ENCODE peak calls at places on chromosome 15, in seven cellular contexts. One of them, this sample, is unnamed.

GRCh38 chr15:67125589-67126502 is 60.4 kb downstream of the SMAD3 start:
- DNase-seq in right atrium auricular region: peak
- DNase-seq in IMR-90: peak
- DNase-seq in tibial artery: peak
- DNase-seq in adrenal gland: peak
- DNase-seq in hepatocyte: peak
- DNase-seq in esophagus muscularis mucosa: peak
- DNase-seq in this sample: no peak

GRCh38 chr15:81273200-81273599 is 50.7 kb downstream of the STARD5 start:
- DNase-seq in hepatocyte: no peak
- DNase-seq in adrenal gland: no peak
- DNase-seq in esophagus muscularis mucosa: peak
- DNase-seq in right atrium auricular region: no peak
- DNase-seq in tibial artery: no peak
- DNase-seq in IMR-90: no peak
- DNase-seq in this sample: no peak

GRCh38 chr15:31047437-31047836 is 54.1 kb downstream of the TRPM1 start:
- DNase-seq in hepatocyte: no peak
- DNase-seq in esophagus muscularis mucosa: no peak
- DNase-seq in right atrium auricular region: no peak
- DNase-seq in adrenal gland: no peak
- DNase-seq in IMR-90: no peak
- DNase-seq in tibial artery: no peak
- DNase-seq in this sample: no peak

GRCh38 chr15:91889143-91889815 is 35.8 kb downstream of the SLCO3A1 start:
- DNase-seq in hepatocyte: no peak
- DNase-seq in IMR-90: no peak
- DNase-seq in right atrium auricular region: no peak
- DNase-seq in adrenal gland: no peak
- DNase-seq in tibial artery: no peak
- DNase-seq in esophagus muscularis mucosa: no peak
- DNase-seq in this sample: no peak

GRCh38 chr15:63306480-63307073 is 29.2 kb downstream of the APH1B start:
- DNase-seq in hepatocyte: no peak
- DNase-seq in right atrium auricular region: no peak
- DNase-seq in esophagus muscularis mucosa: no peak
- DNase-seq in tibial artery: no peak
- DNase-seq in IMR-90: no peak
- DNase-seq in adrenal gland: no peak
- DNase-seq in this sample: no peak

GRCh38 chr15:36958611-36959010 is 141.7 kb downstream of the MEIS2 start:
- DNase-seq in esophagus muscularis mucosa: no peak
- DNase-seq in IMR-90: no peak
- DNase-seq in adrenal gland: no peak
- DNase-seq in hepatocyte: no peak
- DNase-seq in right atrium auricular region: no peak
- DNase-seq in tibial artery: no peak
- DNase-seq in this sample: no peak

GRCh38 chr15:30962659-30963058 is 28.8 kb downstream of the MTMR10 start:
- DNase-seq in adrenal gland: no peak
- DNase-seq in right atrium auricular region: no peak
- DNase-seq in esophagus muscularis mucosa: no peak
- DNase-seq in IMR-90: no peak
- DNase-seq in tibial artery: no peak
- DNase-seq in hepatocyte: no peak
- DNase-seq in this sample: no peak

GRCh38 chr15:56496635-56497034 is 31.7 kb upstream of the MNS1 start:
- DNase-seq in right atrium auricular region: no peak
- DNase-seq in IMR-90: peak
- DNase-seq in hepatocyte: peak
- DNase-seq in tibial artery: peak
- DNase-seq in esophagus muscularis mucosa: no peak
- DNase-seq in adrenal gland: no peak
- DNase-seq in this sample: peak

GRCh38 chr15:61013146-61013545 is 216.0 kb downstream of the RORA start:
- DNase-seq in adrenal gland: no peak
- DNase-seq in tibial artery: no peak
- DNase-seq in right atrium auricular region: no peak
- DNase-seq in esophagus muscularis mucosa: no peak
- DNase-seq in IMR-90: no peak
- DNase-seq in hepatocyte: no peak
- DNase-seq in this sample: no peak

GRCh38 chr15:83720466-83720865 is 66.5 kb downstream of the ADAMTSL3 start:
- DNase-seq in right atrium auricular region: no peak
- DNase-seq in hepatocyte: no peak
- DNase-seq in IMR-90: no peak
- DNase-seq in adrenal gland: no peak
- DNase-seq in tibial artery: no peak
- DNase-seq in esophagus muscularis mucosa: no peak
- DNase-seq in this sample: no peak

GRCh38 chr15:77696006-77696631 is 63.4 kb upstream of the LINGO1 start:
- DNase-seq in IMR-90: no peak
- DNase-seq in esophagus muscularis mucosa: no peak
- DNase-seq in right atrium auricular region: no peak
- DNase-seq in tibial artery: no peak
- DNase-seq in adrenal gland: peak
- DNase-seq in hepatocyte: no peak
- DNase-seq in this sample: no peak

GRCh38 chr15:77027697-77028450 is 32.9 kb downstream of the PSTPIP1 start:
- DNase-seq in IMR-90: no peak
- DNase-seq in adrenal gland: peak
- DNase-seq in esophagus muscularis mucosa: no peak
- DNase-seq in tibial artery: peak
- DNase-seq in hepatocyte: no peak
- DNase-seq in right atrium auricular region: no peak
- DNase-seq in this sample: no peak

GRCh38 chr15:34886134-34886533 is 83.4 kb downstream of the AQR start:
- DNase-seq in tibial artery: no peak
- DNase-seq in right atrium auricular region: no peak
- DNase-seq in IMR-90: peak
- DNase-seq in adrenal gland: no peak
- DNase-seq in esophagus muscularis mucosa: no peak
- DNase-seq in hepatocyte: no peak
- DNase-seq in this sample: no peak

GRCh38 chr15:100726426-100727190 is 124.2 kb downstream of the ASB7 start:
- DNase-seq in hepatocyte: no peak
- DNase-seq in IMR-90: peak
- DNase-seq in esophagus muscularis mucosa: peak
- DNase-seq in right atrium auricular region: no peak
- DNase-seq in tibial artery: no peak
- DNase-seq in adrenal gland: peak
- DNase-seq in this sample: no peak

GRCh38 chr15:68512578-68512977 is 66.2 kb upstream of the CORO2B start:
- DNase-seq in right atrium auricular region: no peak
- DNase-seq in hepatocyte: no peak
- DNase-seq in esophagus muscularis mucosa: peak
- DNase-seq in tibial artery: no peak
- DNase-seq in adrenal gland: no peak
- DNase-seq in IMR-90: no peak
- DNase-seq in this sample: no peak

GRCh38 chr15:57418640-57419039 is 42.3 kb downstream of the CGNL1 start:
- DNase-seq in esophagus muscularis mucosa: no peak
- DNase-seq in hepatocyte: no peak
- DNase-seq in adrenal gland: no peak
- DNase-seq in right atrium auricular region: no peak
- DNase-seq in tibial artery: no peak
- DNase-seq in IMR-90: no peak
- DNase-seq in this sample: no peak

GRCh38 chr15:66598095-66598815 is 32.5 kb upstream of the LCTL start:
- DNase-seq in hepatocyte: no peak
- DNase-seq in adrenal gland: no peak
- DNase-seq in IMR-90: no peak
- DNase-seq in esophagus muscularis mucosa: no peak
- DNase-seq in right atrium auricular region: no peak
- DNase-seq in tibial artery: no peak
- DNase-seq in this sample: no peak

GRCh38 chr15:51227967-51228783 is 110.2 kb downstream of the CYP19A1 start:
- DNase-seq in right atrium auricular region: peak
- DNase-seq in IMR-90: peak
- DNase-seq in adrenal gland: peak
- DNase-seq in tibial artery: peak
- DNase-seq in esophagus muscularis mucosa: peak
- DNase-seq in hepatocyte: peak
- DNase-seq in this sample: peak

GRCh38 chr15:57751177-57751800 is 44.8 kb downstream of the POLR2M start:
- DNase-seq in adrenal gland: no peak
- DNase-seq in esophagus muscularis mucosa: no peak
- DNase-seq in hepatocyte: peak
- DNase-seq in tibial artery: no peak
- DNase-seq in right atrium auricular region: no peak
- DNase-seq in IMR-90: peak
- DNase-seq in this sample: peak

DNA sequence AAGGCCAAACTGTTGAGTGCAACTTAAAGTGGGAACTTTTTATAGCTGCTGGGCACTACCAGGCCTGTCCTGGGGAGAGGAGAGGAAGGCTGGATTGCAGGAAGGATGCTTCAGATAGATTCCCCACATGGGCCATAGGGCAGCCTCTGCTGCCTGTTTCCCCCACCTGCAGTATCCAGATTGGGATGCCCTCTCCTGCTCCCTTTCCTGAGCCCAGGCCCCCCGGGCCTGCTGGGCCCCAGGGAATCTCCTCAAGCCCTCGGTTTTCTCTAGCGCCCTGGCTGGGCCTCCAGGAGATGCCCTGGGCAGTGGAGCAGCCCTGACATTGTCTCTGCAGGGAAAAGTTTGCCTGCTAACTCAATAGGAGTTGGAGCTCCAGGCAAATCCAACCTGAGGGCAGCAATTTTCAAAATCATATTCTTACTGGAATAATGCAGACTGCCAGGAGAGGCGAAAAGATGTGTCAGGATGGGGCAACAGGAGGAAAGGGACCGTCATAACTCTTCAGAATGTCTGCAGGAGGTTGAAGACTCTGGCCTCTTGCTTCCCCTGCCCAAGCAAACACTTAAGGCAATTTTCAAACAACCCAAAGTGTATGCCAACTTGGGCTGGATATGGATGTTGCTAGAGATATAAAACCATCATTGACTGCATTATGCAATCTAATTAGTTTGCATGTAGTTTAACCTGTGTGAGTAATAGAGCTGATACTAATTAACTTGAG is 4.4 kb downstream of the NR2F2 start:
- DNase-seq in adrenal gland: peak
- DNase-seq in right atrium auricular region: no peak
- DNase-seq in esophagus muscularis mucosa: no peak
- DNase-seq in hepatocyte: no peak
- DNase-seq in tibial artery: no peak
- DNase-seq in IMR-90: no peak
- DNase-seq in this sample: no peak
- H3K4me3 ChIP-seq in adrenal gland: no peak
- H3K4me3 ChIP-seq in right atrium auricular region: peak
- H3K4me3 ChIP-seq in esophagus muscularis mucosa: peak
- H3K4me3 ChIP-seq in hepatocyte: peak
- H3K4me3 ChIP-seq in tibial artery: peak
- H3K4me3 ChIP-seq in IMR-90: peak
- H3K4me3 ChIP-seq in this sample: peak

GRCh38 chr15:44307712-44308111 is 19.2 kb downstream of the GOLM2 start:
- DNase-seq in adrenal gland: no peak
- DNase-seq in right atrium auricular region: no peak
- DNase-seq in IMR-90: no peak
- DNase-seq in tibial artery: no peak
- DNase-seq in esophagus muscularis mucosa: no peak
- DNase-seq in hepatocyte: no peak
- DNase-seq in this sample: no peak
- H3K4me3 ChIP-seq in adrenal gland: no peak
- H3K4me3 ChIP-seq in right atrium auricular region: no peak
- H3K4me3 ChIP-seq in IMR-90: no peak
- H3K4me3 ChIP-seq in tibial artery: no peak
- H3K4me3 ChIP-seq in esophagus muscularis mucosa: no peak
- H3K4me3 ChIP-seq in hepatocyte: no peak
- H3K4me3 ChIP-seq in this sample: no peak

DNA sequence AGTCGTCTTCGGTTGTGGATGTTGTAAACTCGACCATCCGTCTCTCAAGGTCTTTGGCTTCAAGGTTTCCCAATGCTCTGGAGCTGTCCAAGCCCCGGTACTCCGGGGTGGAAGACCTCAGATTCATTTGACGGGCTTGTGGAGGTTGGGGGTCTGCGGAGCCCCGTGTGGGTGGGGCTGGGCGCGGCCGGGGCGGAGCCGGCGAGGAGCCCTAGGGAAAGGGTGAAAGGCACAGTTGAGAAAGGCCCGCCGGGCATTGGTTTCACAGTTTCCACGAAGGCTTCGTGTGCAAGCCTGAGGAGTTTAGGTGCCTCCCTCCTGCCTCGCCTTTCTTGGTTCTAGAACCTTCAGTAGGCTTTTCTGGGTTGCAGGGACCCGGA is 360 bp upstream of the MGA start:
- DNase-seq in right atrium auricular region: no peak
- DNase-seq in IMR-90: no peak
- DNase-seq in esophagus muscularis mucosa: no peak
- DNase-seq in hepatocyte: no peak
- DNase-seq in adrenal gland: peak
- DNase-seq in tibial artery: no peak
- DNase-seq in this sample: no peak
- H3K4me3 ChIP-seq in right atrium auricular region: peak
- H3K4me3 ChIP-seq in IMR-90: peak
- H3K4me3 ChIP-seq in esophagus muscularis mucosa: peak
- H3K4me3 ChIP-seq in hepatocyte: peak
- H3K4me3 ChIP-seq in adrenal gland: no peak
- H3K4me3 ChIP-seq in tibial artery: peak
- H3K4me3 ChIP-seq in this sample: peak

GRCh38 chr15:95760508-95760907 is 570.0 kb upstream of the NR2F2 start:
- DNase-seq in right atrium auricular region: no peak
- DNase-seq in esophagus muscularis mucosa: no peak
- DNase-seq in tibial artery: no peak
- DNase-seq in hepatocyte: peak
- DNase-seq in IMR-90: no peak
- DNase-seq in adrenal gland: peak
- DNase-seq in this sample: no peak
- H3K4me3 ChIP-seq in right atrium auricular region: no peak
- H3K4me3 ChIP-seq in esophagus muscularis mucosa: no peak
- H3K4me3 ChIP-seq in tibial artery: no peak
- H3K4me3 ChIP-seq in hepatocyte: no peak
- H3K4me3 ChIP-seq in IMR-90: no peak
- H3K4me3 ChIP-seq in adrenal gland: no peak
- H3K4me3 ChIP-seq in this sample: no peak

DNA sequence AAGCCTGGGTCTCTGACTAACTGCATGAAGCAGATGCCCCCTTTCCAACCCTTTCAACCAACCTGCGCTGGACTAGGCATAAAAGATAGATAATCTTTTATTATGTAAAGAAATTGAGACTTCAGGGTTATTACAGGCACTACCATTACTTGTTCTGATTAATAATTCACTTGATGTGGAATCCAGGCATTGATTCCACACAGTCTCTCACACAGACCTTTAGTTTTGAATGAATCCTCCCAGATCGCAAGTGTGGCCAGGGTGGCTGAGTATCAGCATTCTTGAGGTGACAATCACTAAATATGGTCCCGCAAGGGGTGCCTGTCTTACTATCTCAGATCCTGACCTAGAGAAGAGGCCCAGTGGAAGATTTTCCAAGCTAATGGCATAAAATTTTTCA is 368.9 kb upstream of the ONECUT1 start:
- DNase-seq in esophagus muscularis mucosa: no peak
- DNase-seq in adrenal gland: no peak
- DNase-seq in IMR-90: no peak
- DNase-seq in right atrium auricular region: no peak
- DNase-seq in tibial artery: no peak
- DNase-seq in hepatocyte: no peak
- DNase-seq in this sample: no peak
- H3K4me3 ChIP-seq in esophagus muscularis mucosa: no peak
- H3K4me3 ChIP-seq in adrenal gland: no peak
- H3K4me3 ChIP-seq in IMR-90: no peak
- H3K4me3 ChIP-seq in right atrium auricular region: no peak
- H3K4me3 ChIP-seq in tibial artery: no peak
- H3K4me3 ChIP-seq in hepatocyte: no peak
- H3K4me3 ChIP-seq in this sample: no peak

This sample was measured in small intestine.